ENCODE peak calls at places on chromosome 4, in eight cellular contexts. U is astrocyte, G is prostate gland, P is AG04449, K is PC-9, L is heart left ventricle, B is fibroblast of the aortic adventitia, Z is IMR-90. S is an unnamed sample.

GRCh38 chr4:168152837-168153500 is 60.6 kb downstream of the ANXA10 start:
- DNase-seq in U (no peak), G (no peak), P (no peak), K (no peak), L (no peak), B (peak), Z (no peak), S (no peak)

GRCh38 chr4:183264614-183265013 is 55.5 kb downstream of the CLDN22 start:
- DNase-seq in U (peak), G (no peak), P (peak), K (no peak), L (no peak), B (peak), Z (peak), S (peak)

GRCh38 chr4:8915201-8916200 is 43.9 kb upstream of the HMX1 start:
- DNase-seq in U (no peak), G (peak), P (no peak), K (no peak), L (peak), B (no peak), Z (no peak), S (no peak)

GRCh38 chr4:8516061-8516573 is 64.1 kb upstream of the GPR78 start:
- DNase-seq in U (no peak), G (no peak), P (no peak), K (no peak), L (no peak), B (no peak), Z (no peak), S (no peak)

GRCh38 chr4:28443786-28444412 is 1583.3 kb downstream of the STIM2 start:
- DNase-seq in U (no peak), G (no peak), P (no peak), K (no peak), L (no peak), B (no peak), Z (peak), S (no peak)

GRCh38 chr4:151784676-151785075 is 23.9 kb upstream of the GATB start:
- DNase-seq in U (no peak), G (no peak), P (no peak), K (no peak), L (no peak), B (no peak), Z (no peak), S (no peak)

GRCh38 chr4:7668282-7668681 is 233.6 kb upstream of the PSAPL1 start:
- DNase-seq in U (no peak), G (no peak), P (no peak), K (no peak), L (no peak), B (no peak), Z (no peak), S (no peak)

GRCh38 chr4:36207367-36207766 is 36.9 kb downstream of the ARAP2 start:
- DNase-seq in U (no peak), G (no peak), P (no peak), K (no peak), L (no peak), B (no peak), Z (no peak), S (no peak)

GRCh38 chr4:108173599-108174057 is 4.9 kb upstream of the LEF1 start:
- DNase-seq in U (no peak), G (no peak), P (no peak), K (no peak), L (no peak), B (no peak), Z (no peak), S (no peak)

GRCh38 chr4:127047930-127048329 is 584.8 kb upstream of the INTU start:
- DNase-seq in U (peak), G (no peak), P (no peak), K (no peak), L (no peak), B (peak), Z (peak), S (no peak)

GRCh38 chr4:128837679-128838078 is 28.2 kb downstream of the JADE1 start:
- DNase-seq in U (no peak), G (no peak), P (no peak), K (no peak), L (no peak), B (no peak), Z (no peak), S (no peak)

GRCh38 chr4:52983563-52984303 is 121.6 kb downstream of the RASL11B start:
- DNase-seq in U (peak), G (peak), P (no peak), K (peak), L (no peak), B (peak), Z (peak), S (peak)

GRCh38 chr4:165872443-165873297 is at the start of gene TLL1:
- DNase-seq in U (peak), G (peak), P (no peak), K (peak), L (peak), B (peak), Z (no peak), S (no peak)

GRCh38 chr4:15021946-15022345 is 19.7 kb downstream of the CPEB2 start:
- DNase-seq in U (no peak), G (no peak), P (no peak), K (no peak), L (no peak), B (no peak), Z (no peak), S (no peak)

GRCh38 chr4:122328893-122329292 is 49.9 kb upstream of the ADAD1 start:
- DNase-seq in U (no peak), G (no peak), P (no peak), K (no peak), L (no peak), B (no peak), Z (no peak), S (no peak)

GRCh38 chr4:42558156-42558555 is 98.7 kb downstream of the ATP8A1 start:
- DNase-seq in U (no peak), G (no peak), P (no peak), K (no peak), L (no peak), B (no peak), Z (no peak), S (no peak)

GRCh38 chr4:186724048-186724860 is 598 bp upstream of the FAT1 start:
- DNase-seq in U (peak), G (peak), P (no peak), K (peak), L (peak), B (peak), Z (peak), S (peak)

GRCh38 chr4:10023806-10024205 is 2.5 kb upstream of the SLC2A9 start:
- DNase-seq in U (no peak), G (no peak), P (no peak), K (no peak), L (no peak), B (no peak), Z (peak), S (peak)

GRCh38 chr4:179625391-179625790 is 2183.2 kb upstream of the AGA start:
- DNase-seq in U (peak), G (no peak), P (peak), K (peak), L (no peak), B (peak), Z (peak), S (no peak)

GRCh38 chr4:180532691-180533090 is 1710.5 kb upstream of the TENM3 start:
- DNase-seq in U (no peak), G (no peak), P (no peak), K (no peak), L (no peak), B (no peak), Z (no peak), S (no peak)

GRCh38 chr4:8192748-8193738 is 6.0 kb upstream of the SH3TC1 start:
- DNase-seq in U (peak), G (peak), P (no peak), K (no peak), L (no peak), B (peak), Z (peak), S (peak)

GRCh38 chr4:89486042-89486441 is 178.4 kb upstream of the GPRIN3 start:
- DNase-seq in U (peak), G (no peak), P (no peak), K (no peak), L (no peak), B (peak), Z (peak), S (peak)

GRCh38 chr4:151806511-151806927 is 45.7 kb upstream of the GATB start:
- DNase-seq in U (peak), G (no peak), P (peak), K (no peak), L (peak), B (peak), Z (peak), S (peak)

GRCh38 chr4:68373513-68373912 is 23.6 kb upstream of the YTHDC1 start:
- DNase-seq in U (peak), G (peak), P (no peak), K (no peak), L (peak), B (peak), Z (peak), S (peak)

GRCh38 chr4:28682872-28683271 is 1822.2 kb downstream of the STIM2 start:
- DNase-seq in U (no peak), G (no peak), P (no peak), K (no peak), L (no peak), B (no peak), Z (no peak), S (no peak)

GRCh38 chr4:111475696-111476095 is 669.6 kb upstream of the FAM241A start:
- DNase-seq in U (no peak), G (no peak), P (no peak), K (no peak), L (no peak), B (no peak), Z (no peak), S (no peak)

GRCh38 chr4:5036239-5036638 is 15.0 kb upstream of the STK32B start:
- DNase-seq in U (peak), G (no peak), P (no peak), K (no peak), L (no peak), B (peak), Z (peak), S (peak)

GRCh38 chr4:169268951-169269781 is 1.6 kb downstream of the SH3RF1 start:
- DNase-seq in U (peak), G (peak), P (peak), K (no peak), L (no peak), B (peak), Z (peak), S (peak)

GRCh38 chr4:183515411-183515810 is 10.6 kb downstream of the ING2 start:
- DNase-seq in U (peak), G (no peak), P (no peak), K (no peak), L (no peak), B (no peak), Z (peak), S (no peak)

GRCh38 chr4:8278009-8278395 is 8.4 kb downstream of the HTRA3 start:
- DNase-seq in U (no peak), G (no peak), P (no peak), K (no peak), L (no peak), B (no peak), Z (peak), S (peak)

GRCh38 chr4:65668201-65669007 is 1.9 kb downstream of the EPHA5 start:
- DNase-seq in U (peak), G (peak), P (no peak), K (no peak), L (no peak), B (peak), Z (no peak), S (peak)

DNA sequence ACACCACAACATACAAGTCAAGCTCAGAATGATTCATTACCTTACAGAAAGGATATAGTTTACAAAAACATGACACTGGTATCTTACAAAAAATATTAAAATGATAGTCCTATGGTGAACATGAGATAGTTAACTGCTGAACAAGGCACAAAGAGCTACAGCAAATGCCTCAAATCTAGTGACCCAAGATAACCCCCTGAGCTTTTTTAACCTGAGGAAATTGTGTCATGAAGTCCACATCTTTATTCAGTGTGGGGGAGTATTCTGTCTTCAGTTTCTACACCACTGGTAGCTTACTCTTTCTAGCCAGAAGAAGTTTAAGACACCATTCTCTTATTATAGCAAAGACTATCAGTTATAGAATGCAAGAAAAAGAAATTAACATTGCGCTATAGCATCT is 218.7 kb downstream of the MAPK10 start:
- DNase-seq in U (no peak), G (no peak), P (no peak), K (no peak), L (no peak), B (no peak), Z (no peak), S (no peak)
- TF ChIP-seq CTCF in U (no peak), G (no peak), P (no peak), K (no peak), L (no peak), B (no peak), Z (no peak), S (no peak)

GRCh38 chr4:123744664-123745290 is 348.2 kb downstream of the SPRY1 start:
- DNase-seq in U (peak), G (no peak), P (no peak), K (no peak), L (peak), B (peak), Z (peak), S (peak)
- H3K4me3 ChIP-seq in U (no peak), G (no peak), P (no peak), K (no peak), L (no peak), B (no peak), Z (no peak), S (no peak)

GRCh38 chr4:139018501-139018900 is 2.9 kb downstream of the NOCT start:
- DNase-seq in U (no peak), G (no peak), P (no peak), K (no peak), L (no peak), B (no peak), Z (peak), S (peak)

GRCh38 chr4:139017861-139018260 is 2.3 kb downstream of the NOCT start:
- DNase-seq in U (no peak), G (no peak), P (no peak), K (no peak), L (no peak), B (peak), Z (no peak), S (peak)

GRCh38 chr4:139015948-139016451 is 419 bp downstream of the NOCT start:
- DNase-seq in U (no peak), G (peak), P (no peak), K (no peak), L (peak), B (peak), Z (peak), S (peak)

GRCh38 chr4:139014391-139015268 is 951 bp upstream of the NOCT start:
- DNase-seq in U (peak), G (no peak), P (peak), K (peak), L (peak), B (peak), Z (peak), S (peak)

GRCh38 chr4:139015269-139015947 is at the start of gene NOCT:
- DNase-seq in U (peak), G (peak), P (peak), K (peak), L (peak), B (peak), Z (peak), S (peak)
- TF ChIP-seq CTCF in U (no peak), G (peak), P (no peak), K (no peak), L (no peak), B (no peak), Z (no peak), S (peak)

GRCh38 chr4:57081651-57082349 is 28.4 kb downstream of the IGFBP7 start:
- DNase-seq in U (no peak), G (no peak), P (no peak), K (no peak), L (no peak), B (no peak), Z (no peak), S (no peak)
- H3K4me3 ChIP-seq in U (no peak), G (no peak), P (no peak), K (no peak), L (no peak), B (no peak), Z (no peak), S (no peak)

S was measured in AG10803.